ENCODE peak calls at places on chromosomes 16 and 17, in five cellular contexts. I is SK-N-SH, A is HCT116, L is HepG2, R is H1. T is an unnamed sample.

GRCh38 chr17:78462148-78462547 is 83.7 kb downstream of the PGS1 start:
- DNase-seq in R (no peak), L (no peak), A (no peak), I (no peak), T (no peak)

GRCh38 chr16:7313170-7313569 is 19.5 kb upstream of the RBFOX1 start:
- DNase-seq in L (peak; percentile 18), I (peak; percentile 43), R (no peak), A (no peak), T (peak; percentile 5)

GRCh38 chr17:4142107-4142900 is 526 bp downstream of the ZZEF1 start:
- DNase-seq in A (no peak), I (no peak), R (no peak), L (peak; percentile 27), T (no peak)

GRCh38 chr17:83091257-83092141 is 12.1 kb downstream of the METRNL start:
- DNase-seq in A (no peak), R (no peak), L (peak; percentile 46), I (no peak), T (peak; percentile 59)

GRCh38 chr16:4200000-4200780 is 41.7 kb downstream of the SRL start:
- DNase-seq in L (peak; percentile 50), A (peak; percentile 31), I (peak; percentile 86), R (peak; percentile 74), T (peak; percentile 91)

GRCh38 chr16:66728117-66728787 is 23.2 kb downstream of the DYNC1LI2 start:
- DNase-seq in R (no peak), I (peak; percentile 59), L (peak; percentile 60), A (peak; percentile 28), T (peak; percentile 58)

GRCh38 chr16:57245472-57246113 is 534 bp downstream of the ARL2BP start:
- DNase-seq in R (no peak), A (peak; percentile 8), L (no peak), I (peak; percentile 62), T (no peak)

GRCh38 chr17:64972611-64973010 is 53.3 kb upstream of the LRRC37A3 start:
- DNase-seq in R (no peak), I (no peak), L (no peak), A (no peak), T (no peak)

GRCh38 chr17:64020068-64020766 is at the start of gene ICAM2:
- DNase-seq in L (no peak), A (no peak), I (no peak), R (no peak), T (no peak)

GRCh38 chr16:89142474-89143197 is 28.9 kb upstream of the CDH15 start:
- DNase-seq in A (no peak), I (no peak), R (no peak), L (no peak), T (no peak)

DNA sequence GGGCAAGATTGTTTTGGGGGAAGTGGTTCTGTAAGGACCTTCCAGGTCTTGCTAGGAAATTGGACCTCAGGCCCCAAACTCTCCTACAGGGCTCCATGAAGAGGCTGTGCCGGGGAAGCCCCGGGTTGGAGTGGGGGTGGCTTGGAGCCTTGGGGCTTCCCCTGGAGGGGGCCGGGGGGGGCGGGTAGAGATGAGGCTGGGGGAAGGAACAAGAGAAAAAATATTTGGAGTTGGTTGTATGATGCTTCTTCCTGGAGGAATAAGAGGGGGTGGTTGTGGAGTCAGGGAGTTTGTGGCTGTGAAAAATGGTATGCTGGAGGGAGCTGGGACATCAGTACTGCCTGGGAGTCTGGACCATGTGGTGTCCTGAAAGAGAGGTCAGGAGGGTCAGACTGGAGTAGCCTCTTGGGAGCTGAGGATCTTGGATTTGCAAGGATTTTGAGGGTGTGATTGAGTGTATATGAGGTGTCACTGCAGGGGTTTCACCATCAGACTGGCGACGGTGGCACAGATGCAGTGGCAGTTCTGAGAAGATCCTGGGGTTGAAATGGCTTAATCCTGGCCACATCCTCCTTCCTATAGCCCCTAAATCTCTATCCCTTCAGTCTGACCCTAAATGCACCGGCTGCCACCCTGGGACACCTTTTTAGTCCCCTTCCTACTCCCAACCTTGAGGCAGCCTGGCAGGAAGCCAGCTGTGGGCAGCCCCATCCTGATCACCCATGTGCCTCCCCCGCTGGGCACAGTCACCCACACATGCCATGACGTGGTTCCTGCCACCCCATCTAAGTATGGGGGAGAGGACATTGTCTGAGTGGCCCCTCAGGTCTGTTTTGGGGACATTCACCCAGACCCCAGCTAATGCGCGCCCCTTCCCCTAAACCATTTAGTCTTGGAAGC is 10.9 kb downstream of the RARA start:
- DNase-seq in R (no peak), L (no peak), A (no peak), I (peak; percentile 17), T (peak; percentile 86)
- TF ChIP-seq JUND in R (no peak), L (no peak), A (no peak), I (no peak), T (no peak)

GRCh38 chr16:19203374-19203966 is 35.4 kb downstream of the SYT17 start:
- DNase-seq in L (no peak), I (no peak), A (no peak), R (no peak), T (no peak)
- TF ChIP-seq JUND in L (no peak), I (no peak), A (no peak), R (no peak), T (no peak)

GRCh38 chr16:11232852-11233726 is 22.9 kb downstream of the SOCS1 start:
- DNase-seq in R (peak; percentile 69), I (no peak), L (no peak), A (no peak), T (no peak)
- TF ChIP-seq JUND in R (no peak), I (no peak), L (no peak), A (no peak), T (no peak)

GRCh38 chr16:82755570-82756282 is 129.0 kb downstream of the CDH13 start:
- DNase-seq in L (no peak), R (no peak), I (no peak), A (no peak), T (no peak)
- TF ChIP-seq JUND in L (no peak), R (no peak), I (no peak), A (no peak), T (no peak)

GRCh38 chr17:48231995-48232729 is 124.6 kb downstream of the SNX11 start:
- DNase-seq in A (no peak), L (no peak), R (no peak), I (no peak), T (no peak)
- TF ChIP-seq JUND in A (no peak), L (no peak), R (no peak), I (no peak), T (no peak)

GRCh38 chr17:50266384-50267073 is 7.7 kb upstream of the TMEM92 start:
- DNase-seq in I (peak; percentile 82), L (peak; percentile 53), R (peak; percentile 43), A (no peak), T (peak; percentile 85)
- TF ChIP-seq JUND in I (no peak), L (no peak), R (no peak), A (no peak), T (no peak)

DNA sequence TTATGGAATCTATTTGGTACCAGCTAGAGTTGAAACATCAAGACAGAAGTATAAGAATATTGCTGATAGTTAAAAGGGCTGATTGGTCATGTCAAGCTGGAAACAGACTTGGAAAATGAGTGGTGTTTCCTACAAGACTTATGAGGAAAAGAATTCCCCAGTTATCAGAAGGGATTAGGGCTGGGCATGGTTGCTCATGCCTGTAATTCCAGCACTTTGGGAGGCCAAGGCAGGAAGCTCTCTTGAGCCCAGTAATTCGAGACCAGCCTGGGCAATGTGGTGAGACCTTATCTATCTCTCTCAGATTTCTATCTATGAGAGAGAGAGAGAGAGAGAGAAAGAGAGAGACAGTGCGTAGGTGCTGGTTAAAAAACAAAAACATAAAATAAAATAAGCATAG is 139.5 kb upstream of the PMFBP1 start:
- DNase-seq in I (no peak), A (no peak), L (no peak), R (no peak), T (no peak)
- TF ChIP-seq JUND in I (peak; percentile 7), A (no peak), L (no peak), R (no peak), T (no peak)

T was measured in T47D.